ENCODE peak calls at places on chromosomes 13 and 19, in nine cellular contexts. One of them, this sample, is unnamed.

GRCh38 chr13:92224052-92224821 is 825.8 kb downstream of the GPC5 start:
- DNase-seq in body of pancreas: peak
- DNase-seq in head of caudate nucleus: no peak
- DNase-seq in T-cell: no peak
- DNase-seq in DMS 273 treated with DMSO at 0.1 percent for 48 hours: no peak
- DNase-seq in HS-27A: peak
- DNase-seq in stimulated activated CD8-positive, alpha-beta memory T cell treated with anti-CD3 and anti-CD28 coated beads, Interleukin-12 subunit alpha, Interleukin-12 subunit beta, amount 100 ng/mL, for 1 hour: no peak
- DNase-seq in lower lobe of right lung: no peak
- DNase-seq in Kasumi-1: peak
- DNase-seq in this sample: no peak

GRCh38 chr19:3369337-3370213 is 3.2 kb downstream of the NFIC start:
- DNase-seq in stimulated activated CD8-positive, alpha-beta memory T cell treated with anti-CD3 and anti-CD28 coated beads, Interleukin-12 subunit alpha, Interleukin-12 subunit beta, amount 100 ng/mL, for 1 hour: no peak
- DNase-seq in lower lobe of right lung: peak
- DNase-seq in HS-27A: no peak
- DNase-seq in DMS 273 treated with DMSO at 0.1 percent for 48 hours: no peak
- DNase-seq in T-cell: no peak
- DNase-seq in head of caudate nucleus: peak
- DNase-seq in Kasumi-1: peak
- DNase-seq in body of pancreas: peak
- DNase-seq in this sample: peak

GRCh38 chr13:83211301-83211700 is 671.0 kb downstream of the SLITRK1 start:
- DNase-seq in body of pancreas: no peak
- DNase-seq in stimulated activated CD8-positive, alpha-beta memory T cell treated with anti-CD3 and anti-CD28 coated beads, Interleukin-12 subunit alpha, Interleukin-12 subunit beta, amount 100 ng/mL, for 1 hour: no peak
- DNase-seq in HS-27A: no peak
- DNase-seq in lower lobe of right lung: no peak
- DNase-seq in head of caudate nucleus: no peak
- DNase-seq in DMS 273 treated with DMSO at 0.1 percent for 48 hours: no peak
- DNase-seq in T-cell: no peak
- DNase-seq in Kasumi-1: no peak
- DNase-seq in this sample: no peak

GRCh38 chr19:29532097-29532496 is 6.3 kb downstream of the VSTM2B start:
- DNase-seq in lower lobe of right lung: no peak
- DNase-seq in stimulated activated CD8-positive, alpha-beta memory T cell treated with anti-CD3 and anti-CD28 coated beads, Interleukin-12 subunit alpha, Interleukin-12 subunit beta, amount 100 ng/mL, for 1 hour: no peak
- DNase-seq in HS-27A: no peak
- DNase-seq in Kasumi-1: no peak
- DNase-seq in head of caudate nucleus: no peak
- DNase-seq in DMS 273 treated with DMSO at 0.1 percent for 48 hours: no peak
- DNase-seq in body of pancreas: no peak
- DNase-seq in T-cell: no peak
- DNase-seq in this sample: no peak

GRCh38 chr13:44498969-44499368 is 77.2 kb downstream of the TSC22D1 start:
- DNase-seq in Kasumi-1: no peak
- DNase-seq in stimulated activated CD8-positive, alpha-beta memory T cell treated with anti-CD3 and anti-CD28 coated beads, Interleukin-12 subunit alpha, Interleukin-12 subunit beta, amount 100 ng/mL, for 1 hour: no peak
- DNase-seq in body of pancreas: peak
- DNase-seq in T-cell: no peak
- DNase-seq in HS-27A: no peak
- DNase-seq in lower lobe of right lung: no peak
- DNase-seq in head of caudate nucleus: no peak
- DNase-seq in DMS 273 treated with DMSO at 0.1 percent for 48 hours: no peak
- DNase-seq in this sample: no peak

GRCh38 chr19:51688665-51689571 is 4.2 kb upstream of the SPACA6 start:
- DNase-seq in head of caudate nucleus: peak
- DNase-seq in Kasumi-1: peak
- DNase-seq in HS-27A: peak
- DNase-seq in DMS 273 treated with DMSO at 0.1 percent for 48 hours: no peak
- DNase-seq in body of pancreas: peak
- DNase-seq in stimulated activated CD8-positive, alpha-beta memory T cell treated with anti-CD3 and anti-CD28 coated beads, Interleukin-12 subunit alpha, Interleukin-12 subunit beta, amount 100 ng/mL, for 1 hour: no peak
- DNase-seq in T-cell: no peak
- DNase-seq in lower lobe of right lung: peak
- DNase-seq in this sample: peak

GRCh38 chr13:46605824-46606554 is 53.0 kb downstream of the LRCH1 start:
- DNase-seq in HS-27A: no peak
- DNase-seq in DMS 273 treated with DMSO at 0.1 percent for 48 hours: no peak
- DNase-seq in head of caudate nucleus: no peak
- DNase-seq in T-cell: no peak
- DNase-seq in body of pancreas: no peak
- DNase-seq in stimulated activated CD8-positive, alpha-beta memory T cell treated with anti-CD3 and anti-CD28 coated beads, Interleukin-12 subunit alpha, Interleukin-12 subunit beta, amount 100 ng/mL, for 1 hour: no peak
- DNase-seq in Kasumi-1: peak
- DNase-seq in lower lobe of right lung: no peak
- DNase-seq in this sample: no peak

GRCh38 chr19:648904-649733 is 9.4 kb downstream of the FGF22 start:
- DNase-seq in body of pancreas: no peak
- DNase-seq in head of caudate nucleus: no peak
- DNase-seq in stimulated activated CD8-positive, alpha-beta memory T cell treated with anti-CD3 and anti-CD28 coated beads, Interleukin-12 subunit alpha, Interleukin-12 subunit beta, amount 100 ng/mL, for 1 hour: no peak
- DNase-seq in Kasumi-1: no peak
- DNase-seq in T-cell: no peak
- DNase-seq in DMS 273 treated with DMSO at 0.1 percent for 48 hours: no peak
- DNase-seq in lower lobe of right lung: no peak
- DNase-seq in HS-27A: no peak
- DNase-seq in this sample: no peak

GRCh38 chr19:1131718-1132552 is 28.1 kb downstream of the GPX4 start:
- DNase-seq in T-cell: peak
- DNase-seq in HS-27A: peak
- DNase-seq in stimulated activated CD8-positive, alpha-beta memory T cell treated with anti-CD3 and anti-CD28 coated beads, Interleukin-12 subunit alpha, Interleukin-12 subunit beta, amount 100 ng/mL, for 1 hour: peak
- DNase-seq in body of pancreas: peak
- DNase-seq in lower lobe of right lung: peak
- DNase-seq in Kasumi-1: peak
- DNase-seq in head of caudate nucleus: peak
- DNase-seq in DMS 273 treated with DMSO at 0.1 percent for 48 hours: no peak
- DNase-seq in this sample: peak

GRCh38 chr19:343451-343931 is 1.1 kb downstream of the MIER2 start:
- DNase-seq in T-cell: no peak
- DNase-seq in stimulated activated CD8-positive, alpha-beta memory T cell treated with anti-CD3 and anti-CD28 coated beads, Interleukin-12 subunit alpha, Interleukin-12 subunit beta, amount 100 ng/mL, for 1 hour: no peak
- DNase-seq in Kasumi-1: no peak
- DNase-seq in body of pancreas: no peak
- DNase-seq in HS-27A: no peak
- DNase-seq in lower lobe of right lung: no peak
- DNase-seq in head of caudate nucleus: no peak
- DNase-seq in DMS 273 treated with DMSO at 0.1 percent for 48 hours: no peak
- DNase-seq in this sample: no peak

GRCh38 chr13:90968510-90968909 is 379.0 kb upstream of the MIR17HG start:
- DNase-seq in Kasumi-1: peak
- DNase-seq in body of pancreas: peak
- DNase-seq in stimulated activated CD8-positive, alpha-beta memory T cell treated with anti-CD3 and anti-CD28 coated beads, Interleukin-12 subunit alpha, Interleukin-12 subunit beta, amount 100 ng/mL, for 1 hour: no peak
- DNase-seq in HS-27A: no peak
- DNase-seq in lower lobe of right lung: no peak
- DNase-seq in head of caudate nucleus: peak
- DNase-seq in DMS 273 treated with DMSO at 0.1 percent for 48 hours: no peak
- DNase-seq in T-cell: no peak
- DNase-seq in this sample: no peak

GRCh38 chr13:29435125-29435911 is 160.2 kb downstream of the SLC7A1 start:
- DNase-seq in lower lobe of right lung: no peak
- DNase-seq in Kasumi-1: no peak
- DNase-seq in stimulated activated CD8-positive, alpha-beta memory T cell treated with anti-CD3 and anti-CD28 coated beads, Interleukin-12 subunit alpha, Interleukin-12 subunit beta, amount 100 ng/mL, for 1 hour: no peak
- DNase-seq in HS-27A: peak
- DNase-seq in body of pancreas: peak
- DNase-seq in head of caudate nucleus: no peak
- DNase-seq in T-cell: no peak
- DNase-seq in DMS 273 treated with DMSO at 0.1 percent for 48 hours: no peak
- DNase-seq in this sample: no peak

GRCh38 chr13:52906122-52906903 is 57.9 kb upstream of the PCDH8 start:
- DNase-seq in DMS 273 treated with DMSO at 0.1 percent for 48 hours: no peak
- DNase-seq in T-cell: no peak
- DNase-seq in HS-27A: no peak
- DNase-seq in Kasumi-1: no peak
- DNase-seq in head of caudate nucleus: no peak
- DNase-seq in stimulated activated CD8-positive, alpha-beta memory T cell treated with anti-CD3 and anti-CD28 coated beads, Interleukin-12 subunit alpha, Interleukin-12 subunit beta, amount 100 ng/mL, for 1 hour: no peak
- DNase-seq in lower lobe of right lung: no peak
- DNase-seq in body of pancreas: no peak
- DNase-seq in this sample: no peak

GRCh38 chr13:49615844-49616687 is 12.2 kb upstream of the ARL11 start:
- DNase-seq in head of caudate nucleus: no peak
- DNase-seq in body of pancreas: no peak
- DNase-seq in lower lobe of right lung: no peak
- DNase-seq in stimulated activated CD8-positive, alpha-beta memory T cell treated with anti-CD3 and anti-CD28 coated beads, Interleukin-12 subunit alpha, Interleukin-12 subunit beta, amount 100 ng/mL, for 1 hour: no peak
- DNase-seq in Kasumi-1: no peak
- DNase-seq in T-cell: no peak
- DNase-seq in DMS 273 treated with DMSO at 0.1 percent for 48 hours: no peak
- DNase-seq in HS-27A: no peak
- DNase-seq in this sample: no peak